ENCODE peak calls at places on chromosomes 6 and 20, in five cellular contexts. Y is amniotic epithelial cell, X is SHP77 treated with DMSO at 0.1 percent for 48 hours, G is GM23338, P is NCI-H524. C is an unnamed sample.

GRCh38 chr6:131917763-131918649 is 33.2 kb downstream of the CCN2 start:
- DNase-seq in Y (no peak), X (no peak), G (no peak), P (peak), C (no peak)

GRCh38 chr6:152596706-152597105 is 40.5 kb downstream of the SYNE1 start:
- DNase-seq in Y (no peak), X (no peak), G (no peak), P (no peak), C (no peak)

GRCh38 chr6:158353851-158354508 is 41.7 kb downstream of the TULP4 start:
- DNase-seq in Y (peak), X (peak), G (no peak), P (no peak), C (peak)

GRCh38 chr20:5002077-5002413 is 735 bp upstream of the SLC23A2 start:
- DNase-seq in Y (no peak), X (no peak), G (peak), P (peak), C (no peak)

GRCh38 chr6:3208096-3208774 is 19.2 kb downstream of the TUBB2B start:
- DNase-seq in Y (peak), X (no peak), G (peak), P (no peak), C (peak)

GRCh38 chr6:167898673-167899311 is 72.1 kb downstream of the AFDN start:
- DNase-seq in Y (peak), X (peak), G (peak), P (peak), C (peak)

GRCh38 chr6:42735976-42736375 is 9.9 kb downstream of the TBCC start:
- DNase-seq in Y (no peak), X (no peak), G (no peak), P (no peak), C (no peak)

GRCh38 chr20:3100480-3100879 is 16.0 kb upstream of the AVP start:
- DNase-seq in Y (no peak), X (no peak), G (no peak), P (no peak), C (no peak)

GRCh38 chr6:139378882-139379341 is 4.5 kb upstream of the CITED2 start:
- DNase-seq in Y (peak), X (no peak), G (no peak), P (no peak), C (peak)

GRCh38 chr6:53179961-53180651 is 31.5 kb upstream of the GCM1 start:
- DNase-seq in Y (peak), X (peak), G (no peak), P (no peak), C (peak)

GRCh38 chr6:24313477-24314141 is 44.2 kb downstream of the DCDC2 start:
- DNase-seq in Y (peak), X (no peak), G (peak), P (no peak), C (peak)

GRCh38 chr6:36018339-36018738 is 6.1 kb downstream of the SLC26A8 start:
- DNase-seq in Y (no peak), X (no peak), G (no peak), P (no peak), C (no peak)

GRCh38 chr6:24228681-24229255 is 102.8 kb downstream of the NRSN1 start:
- DNase-seq in Y (peak), X (no peak), G (no peak), P (no peak), C (peak)

GRCh38 chr6:87200469-87201174 is 45.3 kb downstream of the ZNF292 start:
- DNase-seq in Y (peak), X (no peak), G (no peak), P (no peak), C (peak)

GRCh38 chr20:63094767-63095499 is 88.2 kb upstream of the BHLHE23 start:
- DNase-seq in Y (no peak), X (no peak), G (no peak), P (no peak), C (no peak)

GRCh38 chr6:3664641-3665041 is 86.9 kb downstream of the PXDC1 start:
- DNase-seq in Y (peak), X (no peak), G (peak), P (no peak), C (no peak)

GRCh38 chr6:100948381-100949133 is 67.4 kb upstream of the ASCC3 start:
- DNase-seq in Y (peak), X (no peak), G (no peak), P (no peak), C (peak)

GRCh38 chr20:63639093-63639860 is 12.4 kb upstream of the GMEB2 start:
- DNase-seq in Y (no peak), X (no peak), G (no peak), P (no peak), C (no peak)

GRCh38 chr6:15166121-15166520 is 79.7 kb upstream of the JARID2 start:
- DNase-seq in Y (no peak), X (no peak), G (no peak), P (peak), C (no peak)

GRCh38 chr6:137808191-137808590 is 58.9 kb upstream of the TNFAIP3 start:
- DNase-seq in Y (no peak), X (no peak), G (no peak), P (no peak), C (peak)

GRCh38 chr20:34951652-34952051 is 4.0 kb downstream of the GSS start:
- DNase-seq in Y (no peak), X (no peak), G (no peak), P (peak), C (no peak)

GRCh38 chr6:20313960-20314530 is 87.6 kb upstream of the E2F3 start:
- DNase-seq in Y (peak), X (no peak), G (no peak), P (peak), C (no peak)

GRCh38 chr6:39189915-39190544 is 39.2 kb downstream of the KCNK5 start:
- DNase-seq in Y (no peak), X (no peak), G (peak), P (peak), C (no peak)

GRCh38 chr6:3784885-3785744 is 33.6 kb upstream of the PXDC1 start:
- DNase-seq in Y (peak), X (no peak), G (no peak), P (no peak), C (no peak)

GRCh38 chr20:61754976-61755778 is 310.5 kb downstream of the TAF4 start:
- DNase-seq in Y (peak), X (no peak), G (no peak), P (no peak), C (no peak)

GRCh38 chr20:47117789-47118188 is 223.1 kb downstream of the EYA2 start:
- DNase-seq in Y (no peak), X (no peak), G (no peak), P (no peak), C (no peak)

C was measured in cardiac fibroblast.